ENCODE peak calls at places on chromosomes 3 and 15, in four cellular contexts. K is neural progenitor cell, A is left lung, S is mammary epithelial cell. F is an unnamed sample.

GRCh38 chr3:149343951-149344350 is 10.5 kb upstream of the TM4SF18 start:
- DNase-seq in S (no peak), K (peak), A (no peak), F (peak)

GRCh38 chr15:67838789-67839332 is 984 bp downstream of the RNU6-1 start:
- DNase-seq in K (peak), A (peak), S (peak), F (peak)

GRCh38 chr15:52233405-52233804 is 42.2 kb upstream of the GNB5 start:
- DNase-seq in A (no peak), S (no peak), K (no peak), F (no peak)

GRCh38 chr15:78810003-78810376 is 1.3 kb downstream of the ADAMTS7 start:
- DNase-seq in K (no peak), A (no peak), S (no peak), F (peak)

GRCh38 chr3:94524102-94524922 is 461.5 kb downstream of the NSUN3 start:
- DNase-seq in A (peak), K (peak), S (no peak), F (no peak)

GRCh38 chr3:110506890-110507289 is 564.7 kb upstream of the NECTIN3 start:
- DNase-seq in S (no peak), A (no peak), K (no peak), F (no peak)

GRCh38 chr3:44104668-44105321 is 136.9 kb upstream of the TOPAZ1 start:
- DNase-seq in A (no peak), K (no peak), S (peak), F (peak)

GRCh38 chr3:9862391-9863235 is 17.4 kb downstream of the CIDEC start:
- DNase-seq in K (peak), A (no peak), S (no peak), F (no peak)

GRCh38 chr15:92118936-92119325 is 265.4 kb downstream of the SLCO3A1 start:
- DNase-seq in A (no peak), S (no peak), K (no peak), F (no peak)

GRCh38 chr3:4723921-4724698 is 231.0 kb downstream of the ITPR1 start:
- DNase-seq in A (no peak), S (no peak), K (no peak), F (no peak)

GRCh38 chr3:111069974-111070751 is 1.5 kb upstream of the NECTIN3 start:
- DNase-seq in A (no peak), K (peak), S (no peak), F (peak)

GRCh38 chr3:72721696-72722381 is 126.4 kb downstream of the SHQ1 start:
- DNase-seq in S (no peak), K (peak), A (no peak), F (no peak)

GRCh38 chr3:14914777-14915113 is 32.6 kb upstream of the NR2C2 start:
- DNase-seq in K (no peak), A (no peak), S (no peak), F (no peak)

GRCh38 chr3:170534232-170534631 is 51.6 kb downstream of the SLC7A14 start:
- DNase-seq in S (peak), K (no peak), A (no peak), F (no peak)

GRCh38 chr3:72274511-72275295 is 489.8 kb upstream of the PROK2 start:
- DNase-seq in S (no peak), K (no peak), A (peak), F (no peak)

GRCh38 chr3:73255609-73256029 is 194.2 kb downstream of the EBLN2 start:
- DNase-seq in K (no peak), S (peak), A (no peak), F (peak)

GRCh38 chr15:93019971-93020370 is 69.0 kb downstream of the RGMA start:
- DNase-seq in K (no peak), A (no peak), S (no peak), F (no peak)

GRCh38 chr3:52153389-52154096 is 680 bp downstream of the POC1A start:
- DNase-seq in A (no peak), K (peak), S (peak), F (peak)

GRCh38 chr15:60975951-60976350 is 253.2 kb downstream of the RORA start:
- DNase-seq in S (no peak), K (no peak), A (no peak), F (no peak)

GRCh38 chr3:134328846-134329245 is 45.4 kb downstream of the AMOTL2 start:
- DNase-seq in A (no peak), S (no peak), K (no peak), F (no peak)

GRCh38 chr3:53616330-53616729 is 121.9 kb downstream of the CACNA1D start:
- DNase-seq in K (no peak), S (no peak), A (no peak), F (no peak)

GRCh38 chr3:169865176-169865800 is 4.4 kb downstream of the LRRC31 start:
- DNase-seq in A (no peak), K (no peak), S (no peak), F (no peak)

GRCh38 chr3:139121513-139122220 is 77.0 kb upstream of the PRR23C start:
- DNase-seq in K (no peak), A (no peak), S (no peak), F (no peak)

GRCh38 chr3:126921425-126921824 is 61.5 kb upstream of the PLXNA1 start:
- DNase-seq in A (no peak), K (no peak), S (no peak), F (no peak)

GRCh38 chr15:98795980-98796379 is 147.6 kb downstream of the IGF1R start:
- DNase-seq in A (no peak), K (no peak), S (no peak), F (no peak)

GRCh38 chr3:56790016-56790950 is 11.5 kb downstream of the ARHGEF3 start:
- DNase-seq in A (no peak), S (no peak), K (no peak), F (no peak)

GRCh38 chr3:174287601-174288180 is 571.4 kb upstream of the NAALADL2 start:
- DNase-seq in S (no peak), A (no peak), K (no peak), F (no peak)

GRCh38 chr3:32428092-32429068 is 36.7 kb downstream of the CMTM7 start:
- DNase-seq in S (no peak), A (no peak), K (no peak), F (no peak)

GRCh38 chr3:152405915-152406802 is 137.4 kb downstream of the MBNL1 start:
- DNase-seq in K (no peak), S (peak), A (no peak), F (peak)

GRCh38 chr3:116112686-116113085 is 332.6 kb downstream of the LSAMP start:
- DNase-seq in A (no peak), S (no peak), K (no peak), F (no peak)

GRCh38 chr15:71707230-71708051 is 102.9 kb upstream of the NR2E3 start:
- DNase-seq in K (peak), A (no peak), S (no peak), F (no peak)

GRCh38 chr15:36334059-36334458 is 245.4 kb upstream of the CDIN1 start:
- DNase-seq in S (peak), A (no peak), K (no peak), F (no peak)

GRCh38 chr15:59137566-59137965 is 32.6 kb downstream of the CCNB2 start:
- DNase-seq in A (no peak), S (no peak), K (no peak), F (no peak)

GRCh38 chr3:106908181-106908938 is 468.9 kb upstream of the CCDC54 start:
- DNase-seq in S (no peak), A (no peak), K (no peak), F (no peak)

GRCh38 chr3:12613250-12613649 is 50.7 kb downstream of the RAF1 start:
- DNase-seq in S (no peak), K (no peak), A (no peak), F (no peak)
- H3K27ac ChIP-seq in S (no peak), K (no peak), A (no peak), F (no peak)

GRCh38 chr3:113274425-113274824 is 63.1 kb downstream of the BOC start:
- DNase-seq in S (no peak), A (no peak), K (no peak), F (no peak)

GRCh38 chr3:113274959-113275556 is 63.7 kb downstream of the BOC start:
- DNase-seq in K (no peak), A (no peak), S (no peak), F (no peak)

GRCh38 chr3:113276581-113277080 is 65.3 kb downstream of the BOC start:
- DNase-seq in S (no peak), A (no peak), K (no peak), F (no peak)

GRCh38 chr3:113277414-113277813 is 66.1 kb downstream of the BOC start:
- DNase-seq in A (no peak), S (no peak), K (no peak), F (no peak)

DNA sequence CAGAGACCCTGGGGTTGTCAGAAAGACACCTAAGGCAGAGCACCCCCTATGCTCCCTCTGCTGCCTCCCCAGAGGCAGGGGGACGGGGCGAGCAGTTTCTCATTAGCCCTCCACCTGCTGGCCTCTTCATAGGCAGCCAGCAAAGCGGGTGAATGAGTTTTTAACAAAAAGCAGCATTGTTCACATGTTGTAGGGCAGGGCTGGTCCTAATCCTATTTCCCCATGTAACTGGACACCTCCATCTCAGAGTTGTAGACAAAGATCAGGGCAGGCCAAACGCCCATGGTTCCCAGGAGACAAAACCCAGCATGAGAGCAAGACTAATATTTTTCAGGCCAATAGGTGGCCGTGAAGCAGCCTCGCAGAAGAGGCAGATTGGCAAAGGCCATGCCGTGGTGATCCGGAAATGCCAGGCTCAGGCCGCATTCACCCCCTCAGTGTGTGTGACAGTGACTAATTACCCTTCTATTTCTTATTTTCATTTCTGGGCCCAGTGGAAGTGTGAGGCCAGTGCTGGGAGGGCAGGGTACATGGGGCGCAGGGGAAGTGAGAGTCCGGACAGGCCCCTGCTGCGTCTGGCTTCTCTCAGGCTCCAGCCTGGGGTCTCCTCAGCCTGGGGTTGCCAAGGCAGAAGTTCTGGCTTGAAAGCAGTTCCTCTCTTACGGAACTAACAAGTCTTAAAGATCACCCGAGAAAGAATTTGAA is 64.7 kb downstream of the BOC start:
- DNase-seq in K (peak), A (no peak), S (peak), F (peak)
- TF ChIP-seq CTCF in K (peak), A (no peak), S (peak), F (no peak)

GRCh38 chr3:188533172-188533571 is 379.2 kb downstream of the LPP start:
- DNase-seq in A (no peak), K (no peak), S (no peak), F (no peak)

GRCh38 chr3:188529228-188529627 is 375.3 kb downstream of the LPP start:
- DNase-seq in A (no peak), S (no peak), K (no peak), F (no peak)

GRCh38 chr3:188528390-188528789 is 374.4 kb downstream of the LPP start:
- DNase-seq in A (no peak), S (no peak), K (no peak), F (no peak)

GRCh38 chr3:188533612-188534357 is 379.8 kb downstream of the LPP start:
- DNase-seq in A (no peak), K (no peak), S (peak), F (peak)

DNA sequence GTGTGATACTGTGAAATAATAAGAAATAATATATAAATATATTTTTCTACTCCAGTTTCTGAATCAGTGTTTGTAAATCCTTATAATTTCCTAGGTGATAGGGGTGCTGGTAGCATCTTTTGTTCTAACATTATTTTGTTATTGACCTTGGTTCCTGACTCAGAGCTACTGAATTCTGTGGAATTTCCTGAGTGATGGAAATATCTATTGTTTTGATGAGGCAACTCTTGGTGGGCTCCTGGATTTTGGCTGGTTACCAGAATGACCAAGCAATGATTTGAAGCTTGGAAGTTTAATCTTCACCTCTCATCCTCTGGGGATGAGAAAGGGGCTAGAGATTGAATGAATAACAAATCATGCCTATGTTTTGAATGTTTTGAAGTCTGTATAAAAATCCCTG is 377.3 kb downstream of the LPP start:
- DNase-seq in S (peak), K (no peak), A (no peak), F (peak)
- H3K27ac ChIP-seq in S (peak), K (no peak), A (no peak), F (no peak)

GRCh38 chr3:113555138-113555537 is 22.8 kb downstream of the SIDT1 start:
- DNase-seq in A (no peak), K (no peak), S (no peak), F (no peak)

GRCh38 chr3:113560265-113560664 is 27.9 kb downstream of the SIDT1 start:
- DNase-seq in A (no peak), K (no peak), S (no peak), F (no peak)

GRCh38 chr3:113559011-113559410 is 26.7 kb downstream of the SIDT1 start:
- DNase-seq in K (no peak), S (no peak), A (no peak), F (no peak)

GRCh38 chr3:113556556-113557335 is 24.4 kb downstream of the SIDT1 start:
- DNase-seq in A (no peak), S (no peak), K (no peak), F (no peak)

GRCh38 chr3:113557374-113557773 is 25.0 kb downstream of the SIDT1 start:
- DNase-seq in S (peak), K (no peak), A (no peak), F (peak)
- TF ChIP-seq CTCF in S (peak), K (no peak), A (no peak), F (no peak)

GRCh38 chr3:159828542-159828943 is 160.1 kb upstream of the IL12A start:
- DNase-seq in K (peak), S (peak), A (no peak), F (peak)

GRCh38 chr3:159830523-159831151 is 158.0 kb upstream of the IL12A start:
- DNase-seq in A (no peak), S (peak), K (no peak), F (no peak)

GRCh38 chr3:159832024-159832423 is 156.6 kb upstream of the IL12A start:
- DNase-seq in S (no peak), A (no peak), K (no peak), F (no peak)

GRCh38 chr3:159831466-159831865 is 157.2 kb upstream of the IL12A start:
- DNase-seq in S (no peak), A (no peak), K (no peak), F (no peak)

DNA sequence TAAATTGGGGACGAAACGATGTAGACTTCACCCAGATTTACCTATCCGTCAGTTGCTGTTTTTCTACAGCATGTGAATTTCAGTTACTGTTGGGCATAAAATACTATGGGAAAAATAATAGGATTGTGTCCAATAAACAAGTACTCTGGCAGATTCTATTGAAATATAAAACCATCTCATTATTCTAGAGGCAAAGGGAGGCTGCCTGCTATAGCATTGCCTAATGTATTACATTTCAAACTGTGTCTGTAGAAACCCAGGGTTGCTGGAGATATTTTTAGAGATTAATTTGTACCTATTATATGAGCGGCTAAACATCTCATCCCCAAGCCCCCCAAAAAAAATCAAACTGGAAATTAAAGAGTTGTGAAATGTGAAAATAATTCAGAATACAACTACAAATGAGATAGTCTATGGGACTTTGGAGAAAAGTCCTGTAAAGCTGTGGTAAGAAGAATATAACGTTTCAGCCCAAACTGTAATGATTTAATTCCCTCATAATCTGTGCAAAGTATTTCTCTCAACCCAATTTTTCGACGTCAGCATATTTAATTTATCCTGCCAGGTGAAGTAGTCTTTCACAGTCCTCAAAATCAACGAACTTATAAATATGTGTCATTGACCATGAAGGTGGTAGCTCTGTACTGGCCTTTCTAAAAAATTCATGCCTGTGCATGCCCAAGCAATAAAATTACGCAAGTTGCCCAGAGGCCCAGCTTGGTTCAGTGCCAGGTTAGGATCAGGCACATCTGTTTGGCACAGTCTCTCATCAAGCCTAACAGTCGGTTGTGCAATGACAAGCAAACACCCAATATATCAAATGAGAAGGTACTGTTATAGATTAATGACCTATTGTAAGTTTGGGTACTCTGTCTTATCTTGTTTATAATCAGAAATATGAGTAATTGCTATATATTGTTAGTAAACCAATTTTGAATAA is 159.3 kb upstream of the IL12A start:
- DNase-seq in S (peak), A (peak), K (no peak), F (peak)
- H3K27ac ChIP-seq in S (peak), A (no peak), K (no peak), F (no peak)

GRCh38 chr15:62307551-62307950 is 142.5 kb upstream of the C2CD4B start:
- DNase-seq in A (no peak), S (peak), K (no peak), F (peak)
- TF ChIP-seq CTCF in A (no peak), S (no peak), K (no peak), F (no peak)

GRCh38 chr3:125683067-125683844 is 88.0 kb upstream of the OSBPL11 start:
- DNase-seq in A (no peak), S (no peak), K (no peak), F (no peak)
- H3K27ac ChIP-seq in A (no peak), S (no peak), K (no peak), F (peak)

GRCh38 chr3:13598201-13598600 is 49.3 kb downstream of the FBLN2 start:
- DNase-seq in A (no peak), S (peak), K (no peak), F (no peak)
- TF ChIP-seq CTCF in A (no peak), S (no peak), K (no peak), F (no peak)

F was measured in RWPE1.